ENCODE peak calls at places on chromosomes 4 and X, in ten cellular contexts. One of them, this sample, is unnamed.

GRCh38 chr4:105944535-105944934 is 49.3 kb downstream of the NPNT start:
- DNase-seq in breast epithelium: no peak
- DNase-seq in body of pancreas: no peak
- DNase-seq in pancreas: no peak
- DNase-seq in HFF-Myc: no peak
- DNase-seq in A549: no peak
- DNase-seq in ovary: no peak
- DNase-seq in fibroblast of mammary gland: peak
- DNase-seq in AG10803: peak
- DNase-seq in fibroblast of lung: peak
- DNase-seq in this sample: peak

GRCh38 chrX:25015486-25016360 is at the start of gene ARX:
- DNase-seq in breast epithelium: no peak
- DNase-seq in body of pancreas: peak
- DNase-seq in pancreas: peak
- DNase-seq in HFF-Myc: no peak
- DNase-seq in A549: peak
- DNase-seq in ovary: peak
- DNase-seq in fibroblast of mammary gland: peak
- DNase-seq in AG10803: peak
- DNase-seq in fibroblast of lung: peak
- DNase-seq in this sample: peak

GRCh38 chr4:145071560-145071959 is 26.4 kb downstream of the ANAPC10 start:
- DNase-seq in breast epithelium: no peak
- DNase-seq in body of pancreas: no peak
- DNase-seq in pancreas: no peak
- DNase-seq in HFF-Myc: no peak
- DNase-seq in A549: no peak
- DNase-seq in ovary: no peak
- DNase-seq in fibroblast of mammary gland: no peak
- DNase-seq in AG10803: no peak
- DNase-seq in fibroblast of lung: no peak
- DNase-seq in this sample: no peak

GRCh38 chrX:39427492-39428289 is 626.4 kb downstream of the MID1IP1 start:
- DNase-seq in breast epithelium: no peak
- DNase-seq in body of pancreas: no peak
- DNase-seq in pancreas: no peak
- DNase-seq in HFF-Myc: no peak
- DNase-seq in A549: no peak
- DNase-seq in ovary: peak
- DNase-seq in fibroblast of mammary gland: peak
- DNase-seq in AG10803: peak
- DNase-seq in fibroblast of lung: peak
- DNase-seq in this sample: peak

GRCh38 chrX:72023071-72023470 is 108.6 kb downstream of the RTL5 start:
- DNase-seq in breast epithelium: no peak
- DNase-seq in body of pancreas: no peak
- DNase-seq in pancreas: no peak
- DNase-seq in HFF-Myc: no peak
- DNase-seq in A549: no peak
- DNase-seq in ovary: no peak
- DNase-seq in fibroblast of mammary gland: no peak
- DNase-seq in AG10803: no peak
- DNase-seq in fibroblast of lung: no peak
- DNase-seq in this sample: no peak

GRCh38 chrX:105323951-105324350 is 103.5 kb upstream of the TEX13A start:
- DNase-seq in breast epithelium: no peak
- DNase-seq in body of pancreas: no peak
- DNase-seq in pancreas: no peak
- DNase-seq in HFF-Myc: no peak
- DNase-seq in A549: no peak
- DNase-seq in ovary: no peak
- DNase-seq in fibroblast of mammary gland: peak
- DNase-seq in AG10803: no peak
- DNase-seq in fibroblast of lung: peak
- DNase-seq in this sample: no peak

GRCh38 chr4:1234811-1235292 is 14.1 kb downstream of the CTBP1 start:
- DNase-seq in breast epithelium: no peak
- DNase-seq in body of pancreas: peak
- DNase-seq in pancreas: peak
- DNase-seq in HFF-Myc: no peak
- DNase-seq in A549: no peak
- DNase-seq in ovary: peak
- DNase-seq in fibroblast of mammary gland: no peak
- DNase-seq in AG10803: no peak
- DNase-seq in fibroblast of lung: no peak
- DNase-seq in this sample: no peak

GRCh38 chr4:78250500-78250899 is 193.4 kb downstream of the FRAS1 start:
- DNase-seq in breast epithelium: no peak
- DNase-seq in body of pancreas: no peak
- DNase-seq in pancreas: no peak
- DNase-seq in HFF-Myc: no peak
- DNase-seq in A549: no peak
- DNase-seq in ovary: no peak
- DNase-seq in fibroblast of mammary gland: no peak
- DNase-seq in AG10803: no peak
- DNase-seq in fibroblast of lung: no peak
- DNase-seq in this sample: no peak

GRCh38 chr4:165394275-165394674 is 15.5 kb downstream of the CPE start:
- DNase-seq in breast epithelium: no peak
- DNase-seq in body of pancreas: no peak
- DNase-seq in pancreas: no peak
- DNase-seq in HFF-Myc: no peak
- DNase-seq in A549: no peak
- DNase-seq in ovary: no peak
- DNase-seq in fibroblast of mammary gland: peak
- DNase-seq in AG10803: peak
- DNase-seq in fibroblast of lung: peak
- DNase-seq in this sample: peak

GRCh38 chr4:93876739-93877138 is 48.2 kb downstream of the ATOH1 start:
- DNase-seq in breast epithelium: no peak
- DNase-seq in body of pancreas: no peak
- DNase-seq in pancreas: no peak
- DNase-seq in HFF-Myc: no peak
- DNase-seq in A549: no peak
- DNase-seq in ovary: no peak
- DNase-seq in fibroblast of mammary gland: no peak
- DNase-seq in AG10803: no peak
- DNase-seq in fibroblast of lung: no peak
- DNase-seq in this sample: no peak

GRCh38 chrX:54807524-54808108 is at the start of gene MAGED2:
- DNase-seq in breast epithelium: no peak
- DNase-seq in body of pancreas: peak
- DNase-seq in pancreas: peak
- DNase-seq in HFF-Myc: no peak
- DNase-seq in A549: no peak
- DNase-seq in ovary: peak
- DNase-seq in fibroblast of mammary gland: peak
- DNase-seq in AG10803: peak
- DNase-seq in fibroblast of lung: peak
- DNase-seq in this sample: peak

GRCh38 chrX:103250977-103251376 is 4.0 kb downstream of the TCEAL8 start:
- DNase-seq in breast epithelium: no peak
- DNase-seq in body of pancreas: no peak
- DNase-seq in pancreas: no peak
- DNase-seq in HFF-Myc: no peak
- DNase-seq in A549: no peak
- DNase-seq in ovary: no peak
- DNase-seq in fibroblast of mammary gland: no peak
- DNase-seq in AG10803: no peak
- DNase-seq in fibroblast of lung: no peak
- DNase-seq in this sample: no peak

DNA sequence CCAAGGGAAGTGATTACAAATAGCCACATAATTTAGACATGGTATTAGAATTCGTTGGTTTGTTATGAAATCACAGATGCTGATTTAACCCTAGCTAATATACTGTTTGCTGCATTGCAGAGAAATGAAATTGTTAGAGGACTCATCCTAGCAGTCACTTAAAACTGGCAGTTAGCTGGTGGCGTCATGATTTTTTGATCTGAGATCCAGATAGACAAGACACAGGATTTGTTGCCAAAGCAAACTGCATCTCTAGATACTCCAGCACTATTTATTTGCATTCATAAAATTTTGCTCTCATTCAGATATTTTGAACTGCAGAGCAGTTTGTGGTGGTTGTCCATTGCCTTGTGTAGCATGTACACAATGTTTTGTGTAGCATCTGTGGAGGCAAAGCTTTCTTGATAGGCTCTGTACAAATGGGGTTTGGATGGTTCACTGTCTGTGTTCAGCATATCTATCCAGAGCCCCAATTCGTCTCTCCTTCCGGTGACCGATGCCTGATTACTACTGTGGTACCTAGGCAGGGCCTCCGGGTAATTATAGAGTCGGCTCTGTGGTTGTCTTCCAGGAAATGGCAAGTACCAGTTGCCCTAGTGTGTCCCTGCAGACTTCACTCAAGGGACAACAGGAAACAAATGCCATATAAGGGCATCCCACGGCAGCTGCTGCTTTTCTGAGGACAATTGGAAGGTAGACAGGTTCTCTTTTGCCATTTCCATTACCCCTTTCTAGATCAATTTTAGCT is 30.1 kb upstream of the SPARCL1 start:
- DNase-seq in breast epithelium: no peak
- DNase-seq in body of pancreas: no peak
- DNase-seq in pancreas: no peak
- DNase-seq in HFF-Myc: no peak
- DNase-seq in A549: no peak
- DNase-seq in ovary: no peak
- DNase-seq in fibroblast of mammary gland: no peak
- DNase-seq in AG10803: no peak
- DNase-seq in fibroblast of lung: no peak
- DNase-seq in this sample: no peak
- H3K4me3 ChIP-seq in breast epithelium: no peak
- H3K4me3 ChIP-seq in body of pancreas: no peak
- H3K4me3 ChIP-seq in pancreas: no peak
- H3K4me3 ChIP-seq in HFF-Myc: no peak
- H3K4me3 ChIP-seq in A549: no peak
- H3K4me3 ChIP-seq in ovary: no peak
- H3K4me3 ChIP-seq in fibroblast of mammary gland: no peak
- H3K4me3 ChIP-seq in AG10803: no peak
- H3K4me3 ChIP-seq in fibroblast of lung: no peak
- H3K4me3 ChIP-seq in this sample: no peak

GRCh38 chr4:27178066-27178465 is 317.4 kb downstream of the STIM2 start:
- DNase-seq in breast epithelium: no peak
- DNase-seq in body of pancreas: no peak
- DNase-seq in pancreas: no peak
- DNase-seq in HFF-Myc: no peak
- DNase-seq in A549: no peak
- DNase-seq in ovary: peak
- DNase-seq in fibroblast of mammary gland: peak
- DNase-seq in AG10803: peak
- DNase-seq in fibroblast of lung: peak
- DNase-seq in this sample: no peak

GRCh38 chr4:27181672-27182071 is 321.0 kb downstream of the STIM2 start:
- DNase-seq in breast epithelium: no peak
- DNase-seq in body of pancreas: no peak
- DNase-seq in pancreas: no peak
- DNase-seq in HFF-Myc: no peak
- DNase-seq in A549: no peak
- DNase-seq in ovary: no peak
- DNase-seq in fibroblast of mammary gland: no peak
- DNase-seq in AG10803: no peak
- DNase-seq in fibroblast of lung: no peak
- DNase-seq in this sample: no peak

GRCh38 chr4:27176881-27177280 is 316.2 kb downstream of the STIM2 start:
- DNase-seq in breast epithelium: no peak
- DNase-seq in body of pancreas: no peak
- DNase-seq in pancreas: no peak
- DNase-seq in HFF-Myc: no peak
- DNase-seq in A549: no peak
- DNase-seq in ovary: no peak
- DNase-seq in fibroblast of mammary gland: no peak
- DNase-seq in AG10803: no peak
- DNase-seq in fibroblast of lung: no peak
- DNase-seq in this sample: no peak

GRCh38 chr4:27176400-27176799 is 315.8 kb downstream of the STIM2 start:
- DNase-seq in breast epithelium: no peak
- DNase-seq in body of pancreas: peak
- DNase-seq in pancreas: no peak
- DNase-seq in HFF-Myc: no peak
- DNase-seq in A549: no peak
- DNase-seq in ovary: no peak
- DNase-seq in fibroblast of mammary gland: peak
- DNase-seq in AG10803: peak
- DNase-seq in fibroblast of lung: peak
- DNase-seq in this sample: peak
- TF ChIP-seq CTCF in breast epithelium: no peak
- TF ChIP-seq CTCF in body of pancreas: peak
- TF ChIP-seq CTCF in pancreas: no peak
- TF ChIP-seq CTCF in HFF-Myc: peak
- TF ChIP-seq CTCF in A549: no peak
- TF ChIP-seq CTCF in ovary: no peak
- TF ChIP-seq CTCF in fibroblast of mammary gland: peak
- TF ChIP-seq CTCF in AG10803: peak
- TF ChIP-seq CTCF in fibroblast of lung: peak
- TF ChIP-seq CTCF in this sample: no peak

DNA sequence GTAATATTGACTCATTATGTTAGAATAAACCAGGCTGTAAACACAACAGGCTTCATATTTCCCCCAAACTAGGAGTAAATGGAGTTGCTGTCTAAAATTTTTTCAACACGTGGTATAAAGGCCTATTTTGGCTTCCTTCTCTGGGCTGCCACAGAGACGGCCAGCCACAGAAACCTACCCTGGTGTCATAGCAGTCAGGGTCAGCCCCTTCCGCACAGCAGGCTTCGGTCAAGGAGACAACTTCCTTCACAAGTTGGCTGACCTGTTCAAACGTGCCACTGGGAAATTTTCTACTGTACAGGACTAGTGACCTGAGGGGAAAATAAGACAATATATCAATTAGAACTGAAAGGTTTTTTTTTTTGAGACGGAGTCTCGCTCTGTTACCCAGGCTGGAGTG is 15.8 kb downstream of the GC start:
- DNase-seq in breast epithelium: no peak
- DNase-seq in body of pancreas: no peak
- DNase-seq in pancreas: no peak
- DNase-seq in HFF-Myc: no peak
- DNase-seq in A549: no peak
- DNase-seq in ovary: no peak
- DNase-seq in fibroblast of mammary gland: no peak
- DNase-seq in AG10803: no peak
- DNase-seq in fibroblast of lung: no peak
- DNase-seq in this sample: no peak
- H3K4me3 ChIP-seq in breast epithelium: no peak
- H3K4me3 ChIP-seq in body of pancreas: no peak
- H3K4me3 ChIP-seq in pancreas: no peak
- H3K4me3 ChIP-seq in HFF-Myc: no peak
- H3K4me3 ChIP-seq in A549: no peak
- H3K4me3 ChIP-seq in ovary: no peak
- H3K4me3 ChIP-seq in fibroblast of mammary gland: no peak
- H3K4me3 ChIP-seq in AG10803: no peak
- H3K4me3 ChIP-seq in fibroblast of lung: no peak
- H3K4me3 ChIP-seq in this sample: no peak

DNA sequence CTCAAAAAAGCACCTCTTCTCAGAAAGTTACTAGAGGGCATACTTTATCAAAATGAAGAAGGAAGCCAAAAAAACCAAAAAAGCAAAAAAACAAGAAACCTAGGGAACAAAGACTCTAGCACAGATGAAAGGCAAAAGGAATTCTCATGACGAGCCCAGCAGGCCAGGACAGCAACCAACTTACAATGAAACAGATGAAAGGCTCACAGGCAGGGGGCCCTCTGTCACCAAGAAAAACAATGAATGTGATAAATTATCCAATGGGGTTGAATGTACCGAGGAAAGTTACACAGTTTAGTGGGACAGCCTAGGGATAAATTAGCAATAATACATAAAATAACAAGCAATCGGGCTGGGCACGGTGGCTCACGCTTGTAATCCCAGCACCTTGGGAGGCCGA is 79.0 kb downstream of the GPR82 start:
- DNase-seq in breast epithelium: no peak
- DNase-seq in body of pancreas: peak
- DNase-seq in pancreas: no peak
- DNase-seq in HFF-Myc: no peak
- DNase-seq in A549: no peak
- DNase-seq in ovary: no peak
- DNase-seq in fibroblast of mammary gland: no peak
- DNase-seq in AG10803: no peak
- DNase-seq in fibroblast of lung: no peak
- DNase-seq in this sample: peak
- TF ChIP-seq CTCF in breast epithelium: no peak
- TF ChIP-seq CTCF in body of pancreas: no peak
- TF ChIP-seq CTCF in pancreas: no peak
- TF ChIP-seq CTCF in HFF-Myc: no peak
- TF ChIP-seq CTCF in A549: no peak
- TF ChIP-seq CTCF in ovary: no peak
- TF ChIP-seq CTCF in fibroblast of mammary gland: peak
- TF ChIP-seq CTCF in AG10803: no peak
- TF ChIP-seq CTCF in fibroblast of lung: peak
- TF ChIP-seq CTCF in this sample: no peak